ENCODE peak calls at places on chromosomes 3 and 15, in five cellular contexts. One of them, this sample, is unnamed. For H3K36me3 and H3K4me1, the result is how much of the 10 kb centered on the place peaks cover.

GRCh38 chr3:38327335-38328009 is 19.1 kb upstream of the XYLB start:
- DNase-seq in Peyer's patch: no peak
- DNase-seq in adrenal gland: no peak
- DNase-seq in uterus: no peak
- DNase-seq in heart left ventricle: no peak
- DNase-seq in this sample: no peak

GRCh38 chr3:17912011-17912760 is 169.8 kb upstream of the TBC1D5 start:
- DNase-seq in Peyer's patch: no peak
- DNase-seq in adrenal gland: no peak
- DNase-seq in uterus: no peak
- DNase-seq in heart left ventricle: no peak
- DNase-seq in this sample: no peak

GRCh38 chr15:63791236-63791635 is 42.5 kb downstream of the HERC1 start:
- DNase-seq in Peyer's patch: no peak
- DNase-seq in adrenal gland: no peak
- DNase-seq in uterus: no peak
- DNase-seq in heart left ventricle: no peak
- DNase-seq in this sample: no peak

GRCh38 chr3:10632741-10633140 is 127.4 kb upstream of the ATP2B2 start:
- DNase-seq in Peyer's patch: no peak
- DNase-seq in adrenal gland: no peak
- DNase-seq in uterus: no peak
- DNase-seq in heart left ventricle: no peak
- DNase-seq in this sample: no peak

GRCh38 chr15:73493936-73494335 is 51.0 kb downstream of the REC114 start:
- DNase-seq in Peyer's patch: no peak
- DNase-seq in adrenal gland: no peak
- DNase-seq in uterus: no peak
- DNase-seq in heart left ventricle: no peak
- DNase-seq in this sample: no peak

GRCh38 chr3:185207931-185208746 is 45.7 kb downstream of the EHHADH start:
- DNase-seq in Peyer's patch: no peak
- DNase-seq in adrenal gland: no peak
- DNase-seq in uterus: no peak
- DNase-seq in heart left ventricle: no peak
- DNase-seq in this sample: no peak

GRCh38 chr3:11247362-11247761 is 24.8 kb upstream of the ATG7 start:
- DNase-seq in Peyer's patch: no peak
- DNase-seq in adrenal gland: no peak
- DNase-seq in uterus: no peak
- DNase-seq in heart left ventricle: no peak
- DNase-seq in this sample: no peak

GRCh38 chr3:128489860-128490649 is 2.9 kb downstream of the GATA2 start:
- DNase-seq in Peyer's patch: peak
- DNase-seq in adrenal gland: peak
- DNase-seq in uterus: peak
- DNase-seq in heart left ventricle: no peak
- DNase-seq in this sample: no peak

GRCh38 chr3:12924437-12924836 is 83.1 kb upstream of the RPL32 start:
- DNase-seq in Peyer's patch: no peak
- DNase-seq in adrenal gland: no peak
- DNase-seq in uterus: no peak
- DNase-seq in heart left ventricle: no peak
- DNase-seq in this sample: no peak

GRCh38 chr3:12921736-12922135 is 80.4 kb upstream of the RPL32 start:
- DNase-seq in Peyer's patch: no peak
- DNase-seq in adrenal gland: no peak
- DNase-seq in uterus: no peak
- DNase-seq in heart left ventricle: no peak
- DNase-seq in this sample: no peak

GRCh38 chr3:12920967-12921366 is 79.6 kb upstream of the RPL32 start:
- DNase-seq in Peyer's patch: no peak
- DNase-seq in adrenal gland: no peak
- DNase-seq in uterus: no peak
- DNase-seq in heart left ventricle: no peak
- DNase-seq in this sample: no peak

GRCh38 chr3:12922881-12923431 is 81.6 kb upstream of the RPL32 start:
- DNase-seq in Peyer's patch: no peak
- DNase-seq in adrenal gland: no peak
- DNase-seq in uterus: no peak
- DNase-seq in heart left ventricle: no peak
- DNase-seq in this sample: no peak

GRCh38 chr3:12922299-12922698 is 80.9 kb upstream of the RPL32 start:
- DNase-seq in Peyer's patch: no peak
- DNase-seq in adrenal gland: no peak
- DNase-seq in uterus: no peak
- DNase-seq in heart left ventricle: no peak
- DNase-seq in this sample: no peak
- H3K36me3 ChIP-seq in Peyer's patch: under half
- H3K36me3 ChIP-seq in adrenal gland: under half
- H3K36me3 ChIP-seq in uterus: under half
- H3K36me3 ChIP-seq in heart left ventricle: under half
- H3K36me3 ChIP-seq in this sample: under half

GRCh38 chr15:94324117-94324826 is 92.9 kb downstream of the MCTP2 start:
- DNase-seq in Peyer's patch: peak
- DNase-seq in adrenal gland: peak
- DNase-seq in uterus: peak
- DNase-seq in heart left ventricle: no peak
- DNase-seq in this sample: peak
- TF ChIP-seq POLR2A in Peyer's patch: no peak
- TF ChIP-seq POLR2A in adrenal gland: no peak
- TF ChIP-seq POLR2A in uterus: no peak
- TF ChIP-seq POLR2A in heart left ventricle: no peak
- TF ChIP-seq POLR2A in this sample: no peak

GRCh38 chr3:149589332-149589731 is 68.5 kb downstream of the WWTR1 start:
- DNase-seq in Peyer's patch: no peak
- DNase-seq in adrenal gland: no peak
- DNase-seq in uterus: no peak
- DNase-seq in heart left ventricle: no peak
- DNase-seq in this sample: no peak
- H3K4me1 ChIP-seq in Peyer's patch: under half
- H3K4me1 ChIP-seq in adrenal gland: under half
- H3K4me1 ChIP-seq in uterus: under half
- H3K4me1 ChIP-seq in heart left ventricle: under half
- H3K4me1 ChIP-seq in this sample: under half

DNA sequence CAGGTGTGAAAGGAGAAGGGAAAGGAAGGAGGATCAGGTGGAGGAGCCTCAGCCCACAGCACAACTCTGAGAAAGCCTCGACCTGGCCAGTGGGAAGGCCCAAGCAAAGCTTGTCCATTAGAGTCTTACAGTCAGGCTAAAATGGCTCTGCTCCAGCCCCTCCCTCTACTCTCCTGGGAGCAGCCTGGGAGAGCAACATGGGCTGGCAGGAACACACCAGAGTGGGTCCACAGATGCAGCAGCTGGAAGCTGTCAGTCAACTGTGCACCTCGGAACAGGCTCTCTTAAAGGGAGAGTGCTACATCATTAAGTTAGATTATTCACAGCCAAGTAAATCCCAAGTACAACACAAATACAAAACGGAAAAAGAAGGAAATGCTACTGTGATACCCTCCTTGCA is 98.0 kb upstream of the LIMD1 start:
- DNase-seq in Peyer's patch: no peak
- DNase-seq in adrenal gland: peak
- DNase-seq in uterus: peak
- DNase-seq in heart left ventricle: peak
- DNase-seq in this sample: peak
- H3K36me3 ChIP-seq in Peyer's patch: under half
- H3K36me3 ChIP-seq in adrenal gland: under half
- H3K36me3 ChIP-seq in uterus: under half
- H3K36me3 ChIP-seq in heart left ventricle: under half
- H3K36me3 ChIP-seq in this sample: under half

DNA sequence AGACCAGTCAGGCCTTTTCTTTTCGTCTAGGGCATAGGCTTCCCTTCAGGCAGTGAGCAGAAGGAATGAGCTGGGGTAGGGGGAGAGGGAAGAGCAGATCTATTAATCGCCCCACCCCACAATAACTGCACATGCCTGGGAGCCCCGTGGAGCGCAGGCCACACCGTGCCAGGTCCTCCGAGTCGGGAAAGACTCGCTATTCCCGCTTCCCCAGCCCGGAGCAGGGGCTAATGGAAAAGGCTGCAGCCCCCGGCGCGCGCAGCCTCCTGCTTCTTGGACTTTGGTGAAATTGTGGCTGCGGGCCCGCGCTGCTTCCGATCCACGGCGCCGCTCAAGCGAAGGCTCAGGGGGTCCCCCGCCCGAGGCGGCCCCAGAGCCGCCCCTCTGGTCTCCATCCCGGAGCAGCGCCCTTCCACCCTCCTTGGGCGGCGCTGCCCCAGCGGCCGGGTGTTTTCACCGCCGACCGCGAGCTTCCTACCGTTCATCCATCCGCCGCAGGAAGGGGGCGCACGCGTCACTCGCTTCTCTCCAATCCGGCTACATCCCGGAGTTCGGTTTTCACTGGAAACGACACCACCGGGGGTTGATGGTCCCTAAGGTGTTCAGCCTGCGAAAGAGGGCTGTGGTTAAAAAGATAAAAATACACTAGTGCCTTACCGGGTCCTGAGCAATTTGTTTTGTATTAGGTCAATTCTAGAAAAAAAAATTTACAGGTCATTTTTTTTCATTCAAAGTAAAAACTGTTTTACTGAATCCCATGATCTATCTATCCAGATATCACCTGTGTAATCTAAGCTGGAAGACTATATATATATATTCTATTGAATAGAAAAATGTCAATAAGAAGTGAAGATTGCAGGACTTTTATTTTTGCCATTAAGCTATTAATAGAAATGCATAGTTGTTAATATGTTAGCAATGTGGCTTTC is 4.4 kb upstream of the SYNM start:
- DNase-seq in Peyer's patch: peak
- DNase-seq in adrenal gland: peak
- DNase-seq in uterus: peak
- DNase-seq in heart left ventricle: peak
- DNase-seq in this sample: peak
- TF ChIP-seq POLR2A in Peyer's patch: no peak
- TF ChIP-seq POLR2A in adrenal gland: no peak
- TF ChIP-seq POLR2A in uterus: no peak
- TF ChIP-seq POLR2A in heart left ventricle: no peak
- TF ChIP-seq POLR2A in this sample: no peak

This sample was measured in ovary.